ENCODE peak calls at places on chromosomes 3 and 15, in eight cellular contexts. V is IMR-90, O is breast epithelium, L is endothelial cell of umbilical vein, K is body of pancreas, W is gastrocnemius medialis, A is A549, Z is suprapubic skin. I is an unnamed sample.

GRCh38 chr3:37990527-37990926 is at the start of gene VILL:
- DNase-seq in V (no peak), O (no peak), L (no peak), K (peak; percentile 36), W (no peak), A (no peak), Z (peak; percentile 68), I (peak; percentile 66)

GRCh38 chr15:69457304-69458280 is 5.0 kb downstream of the RPLP1 start:
- DNase-seq in V (peak; percentile 34), O (no peak), L (no peak), K (no peak), W (peak; percentile 75), A (no peak), Z (no peak), I (no peak)

GRCh38 chr3:181230258-181230657 is 240.7 kb upstream of the DNAJC19 start:
- DNase-seq in V (no peak), O (no peak), L (no peak), K (peak; percentile 11), W (no peak), A (no peak), Z (no peak), I (no peak)

GRCh38 chr3:18080198-18080689 is 337.8 kb upstream of the TBC1D5 start:
- DNase-seq in V (peak; percentile 37), O (no peak), L (no peak), K (no peak), W (no peak), A (no peak), Z (no peak), I (no peak)

GRCh38 chr3:191566469-191566868 is 105.5 kb downstream of the PYDC2 start:
- DNase-seq in V (no peak), O (no peak), L (no peak), K (no peak), W (no peak), A (no peak), Z (no peak), I (no peak)

GRCh38 chr3:144079634-144080033 is 108.0 kb downstream of the DIPK2A start:
- DNase-seq in V (no peak), O (no peak), L (no peak), K (no peak), W (no peak), A (no peak), Z (no peak), I (no peak)

GRCh38 chr3:177162742-177163141 is 34.5 kb downstream of the TBL1XR1 start:
- DNase-seq in V (no peak), O (no peak), L (no peak), K (no peak), W (no peak), A (no peak), Z (no peak), I (no peak)

GRCh38 chr3:191328383-191328962 is 721 bp upstream of the CCDC50 start:
- DNase-seq in V (no peak), O (no peak), L (peak; percentile 22), K (no peak), W (no peak), A (no peak), Z (no peak), I (no peak)

GRCh38 chr3:189981668-189982067 is 139.0 kb downstream of the P3H2 start:
- DNase-seq in V (peak; percentile 89), O (no peak), L (peak; percentile 42), K (peak; percentile 43), W (no peak), A (no peak), Z (no peak), I (no peak)

GRCh38 chr3:45841701-45842491 is at the start of gene LZTFL1:
- DNase-seq in V (peak; percentile 98), O (peak; percentile 94), L (peak; percentile 95), K (peak; percentile 94), W (peak; percentile 95), A (peak; percentile 81), Z (peak; percentile 96), I (peak; percentile 91)

GRCh38 chr3:148175215-148175614 is 522.5 kb upstream of the AGTR1 start:
- DNase-seq in V (peak; percentile 12), O (no peak), L (no peak), K (no peak), W (no peak), A (no peak), Z (no peak), I (no peak)

GRCh38 chr3:177802151-177802900 is 605.0 kb upstream of the TBL1XR1 start:
- DNase-seq in V (peak; percentile 61), O (no peak), L (no peak), K (no peak), W (no peak), A (no peak), Z (no peak), I (no peak)

GRCh38 chr15:68197661-68198437 is 7.3 kb downstream of the CALML4 start:
- DNase-seq in V (no peak), O (no peak), L (no peak), K (no peak), W (no peak), A (no peak), Z (no peak), I (peak; percentile 45)
- TF ChIP-seq POLR2A in V (no peak), O (no peak), L (no peak), K (no peak), W (no peak), A (no peak), Z (no peak), I (no peak)

DNA sequence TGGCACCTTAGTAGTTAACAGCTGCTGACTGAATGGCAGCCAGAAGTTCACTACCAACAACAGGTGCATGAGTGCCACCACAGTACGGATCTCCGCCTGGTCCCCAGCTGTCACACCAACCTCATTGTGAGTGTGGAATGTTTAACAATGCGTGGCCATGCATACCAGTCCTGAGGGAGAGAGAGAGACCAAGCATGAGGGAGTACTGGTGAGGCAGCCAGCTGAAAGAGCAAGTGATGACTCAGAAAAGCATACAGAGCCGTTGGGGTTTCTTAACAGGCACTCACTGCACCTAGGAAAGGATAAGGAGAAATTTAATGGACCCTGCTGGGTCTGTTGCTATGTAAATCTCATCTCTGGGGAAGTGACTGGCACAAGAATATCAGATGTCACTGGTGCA is 245.4 kb upstream of the ARPP21 start:
- DNase-seq in V (no peak), O (no peak), L (no peak), K (no peak), W (no peak), A (no peak), Z (no peak), I (no peak)
- H3K9me3 ChIP-seq in V (peaks cover 25% of the 10 kb centered on the region), O (peaks cover 8% of the 10 kb centered on the region), L (no peaks in the 10 kb centered on the region), K (no peaks in the 10 kb centered on the region), W (no peaks in the 10 kb centered on the region), A (peaks cover 6% of the 10 kb centered on the region), Z (peaks cover 22% of the 10 kb centered on the region), I (peaks cover 6% of the 10 kb centered on the region)

DNA sequence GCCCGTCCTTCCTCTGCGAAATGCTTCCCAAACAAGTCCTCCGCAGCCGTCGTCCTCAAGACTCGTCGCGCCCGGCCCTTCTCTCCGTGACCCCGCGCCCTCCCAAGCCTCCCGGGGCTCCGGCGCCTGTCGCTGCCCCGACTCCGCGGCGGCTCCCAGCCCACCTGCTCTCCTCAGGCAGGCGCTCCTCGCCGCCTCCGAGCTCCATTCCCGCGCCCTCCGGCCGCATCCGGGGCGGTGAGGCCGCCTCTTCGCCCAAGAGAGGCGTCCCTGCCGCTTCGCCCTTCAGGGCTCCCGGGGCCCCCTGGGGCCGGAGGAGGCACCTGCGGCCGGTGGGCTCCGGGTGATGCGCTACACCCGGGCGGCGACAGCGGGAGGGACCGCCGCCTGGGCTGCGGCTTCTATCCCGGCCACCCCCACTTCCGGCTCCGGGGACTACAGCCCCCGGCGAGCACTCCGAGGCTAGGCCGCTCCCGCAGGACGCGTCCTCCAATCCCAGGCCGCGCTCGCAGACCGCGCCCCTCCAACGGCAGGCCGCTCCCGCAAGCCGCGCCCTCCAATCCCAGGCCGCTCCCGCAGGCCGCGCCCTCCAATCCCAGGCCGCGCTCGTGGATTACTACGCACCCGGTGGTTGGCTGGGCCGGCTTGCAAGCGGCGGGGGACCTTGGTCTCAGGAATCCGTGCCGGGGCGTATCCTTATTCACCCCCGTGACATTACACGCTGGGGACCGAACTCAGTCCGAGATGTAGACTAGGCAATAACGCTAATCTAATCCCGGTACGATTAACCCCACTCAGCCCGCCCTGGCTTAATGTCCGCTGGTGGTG is at the start of gene RUBCN:
- DNase-seq in V (peak; percentile 92), O (peak; percentile 94), L (peak; percentile 97), K (peak; percentile 94), W (peak; percentile 96), A (peak; percentile 79), Z (peak; percentile 98), I (peak; percentile 97)
- TF ChIP-seq POLR2A in V (peak; percentile 60), O (peak; percentile 13), L (peak; percentile 78), K (peak; percentile 70), W (peak; percentile 97), A (peak; percentile 30), Z (no peak), I (peak; percentile 31)

GRCh38 chr3:128855574-128855973 is 23.8 kb upstream of the ACAD9 start:
- DNase-seq in V (no peak), O (no peak), L (no peak), K (no peak), W (no peak), A (no peak), Z (no peak), I (no peak)
- H3K9me3 ChIP-seq in V (peaks cover 38% of the 10 kb centered on the region), O (peaks cover 33% of the 10 kb centered on the region), L (peaks cover 6% of the 10 kb centered on the region), K (no peaks in the 10 kb centered on the region), W (no peaks in the 10 kb centered on the region), A (peaks cover 49% of the 10 kb centered on the region), Z (peaks cover 26% of the 10 kb centered on the region), I (peaks cover 16% of the 10 kb centered on the region)

DNA sequence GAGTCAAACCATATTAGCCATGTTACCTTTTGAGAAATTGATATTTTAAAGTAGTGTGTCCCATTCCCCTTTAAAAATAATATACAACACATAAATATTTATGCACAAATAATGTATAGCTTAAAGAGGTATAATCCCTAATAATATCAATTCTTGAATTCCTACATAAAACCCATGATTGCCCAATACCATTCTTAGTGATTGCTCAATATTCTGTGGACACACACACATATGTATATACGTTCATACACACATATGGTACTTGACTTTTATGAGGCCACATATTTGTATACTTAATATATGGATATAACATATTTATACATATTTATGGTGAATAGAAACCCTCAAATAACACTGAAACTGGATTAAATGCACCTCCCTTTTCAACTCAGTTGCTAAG is 367.4 kb downstream of the ZBBX start:
- DNase-seq in V (no peak), O (no peak), L (no peak), K (no peak), W (no peak), A (no peak), Z (no peak), I (no peak)
- TF ChIP-seq POLR2A in V (no peak), O (no peak), L (no peak), K (no peak), W (no peak), A (no peak), Z (no peak), I (no peak)